ENCODE peak calls at places on chromosomes 11 and 22, in four cellular contexts. One of them, this sample, is unnamed. For H3K9me3, the result is how much of the 10 kb centered on the place peaks cover.

GRCh38 chr11:45736424-45736823 is 68.5 kb upstream of the SLC35C1 start:
- DNase-seq in IMR-90: peak
- DNase-seq in pancreas: peak
- DNase-seq in sigmoid colon: peak
- DNase-seq in this sample: no peak

GRCh38 chr22:20584872-20585639 is 77.6 kb downstream of the MED15 start:
- DNase-seq in IMR-90: no peak
- DNase-seq in pancreas: no peak
- DNase-seq in sigmoid colon: no peak
- DNase-seq in this sample: peak

GRCh38 chr22:19728836-19729235 is 5.5 kb downstream of the GP1BB start:
- DNase-seq in IMR-90: no peak
- DNase-seq in pancreas: no peak
- DNase-seq in sigmoid colon: no peak
- DNase-seq in this sample: no peak

GRCh38 chr11:133228406-133229330 is 303.6 kb downstream of the OPCML start:
- DNase-seq in IMR-90: no peak
- DNase-seq in pancreas: peak
- DNase-seq in sigmoid colon: no peak
- DNase-seq in this sample: no peak

GRCh38 chr11:57241311-57241972 is 4.4 kb upstream of the APLNR start:
- DNase-seq in IMR-90: no peak
- DNase-seq in pancreas: no peak
- DNase-seq in sigmoid colon: no peak
- DNase-seq in this sample: no peak

GRCh38 chr22:35835998-35836691 is 118.5 kb downstream of the APOL5 start:
- DNase-seq in IMR-90: peak
- DNase-seq in pancreas: no peak
- DNase-seq in sigmoid colon: peak
- DNase-seq in this sample: no peak

GRCh38 chr11:112321521-112322172 is 61.0 kb upstream of the PLET1 start:
- DNase-seq in IMR-90: peak
- DNase-seq in pancreas: peak
- DNase-seq in sigmoid colon: no peak
- DNase-seq in this sample: no peak

GRCh38 chr11:121070951-121071350 is 30.1 kb upstream of the TECTA start:
- DNase-seq in IMR-90: peak
- DNase-seq in pancreas: no peak
- DNase-seq in sigmoid colon: no peak
- DNase-seq in this sample: no peak

GRCh38 chr11:70642301-70642700 is 244.0 kb downstream of the CTTN start:
- DNase-seq in IMR-90: no peak
- DNase-seq in pancreas: no peak
- DNase-seq in sigmoid colon: no peak
- DNase-seq in this sample: no peak

GRCh38 chr22:39176067-39176621 is 23.7 kb upstream of the CBX7 start:
- DNase-seq in IMR-90: peak
- DNase-seq in pancreas: peak
- DNase-seq in sigmoid colon: peak
- DNase-seq in this sample: peak

GRCh38 chr22:20721409-20722218 is 52.3 kb upstream of the SERPIND1 start:
- DNase-seq in IMR-90: no peak
- DNase-seq in pancreas: no peak
- DNase-seq in sigmoid colon: no peak
- DNase-seq in this sample: peak

GRCh38 chr22:32309585-32310251 is 47.9 kb upstream of the RFPL3 start:
- DNase-seq in IMR-90: no peak
- DNase-seq in pancreas: no peak
- DNase-seq in sigmoid colon: no peak
- DNase-seq in this sample: no peak

GRCh38 chr11:21566521-21567100 is 626.3 kb upstream of the ANO5 start:
- DNase-seq in IMR-90: no peak
- DNase-seq in pancreas: no peak
- DNase-seq in sigmoid colon: no peak
- DNase-seq in this sample: no peak

GRCh38 chr11:1030086-1030485 is 6.4 kb downstream of the MUC6 start:
- DNase-seq in IMR-90: no peak
- DNase-seq in pancreas: no peak
- DNase-seq in sigmoid colon: no peak
- DNase-seq in this sample: no peak

GRCh38 chr22:42904049-42904448 is 47.0 kb upstream of the ARFGAP3 start:
- DNase-seq in IMR-90: no peak
- DNase-seq in pancreas: no peak
- DNase-seq in sigmoid colon: no peak
- DNase-seq in this sample: no peak

GRCh38 chr11:112856591-112856990 is 104.6 kb upstream of the NCAM1 start:
- DNase-seq in IMR-90: no peak
- DNase-seq in pancreas: no peak
- DNase-seq in sigmoid colon: no peak
- DNase-seq in this sample: no peak

GRCh38 chr22:30636226-30637077 is 871 bp downstream of the SLC35E4 start:
- DNase-seq in IMR-90: no peak
- DNase-seq in pancreas: peak
- DNase-seq in sigmoid colon: no peak
- DNase-seq in this sample: peak

GRCh38 chr11:121538054-121538453 is 85.3 kb upstream of the SORL1-AS1 start:
- DNase-seq in IMR-90: no peak
- DNase-seq in pancreas: no peak
- DNase-seq in sigmoid colon: no peak
- DNase-seq in this sample: no peak

GRCh38 chr11:203056-203944 is 3.9 kb downstream of the BET1L start:
- DNase-seq in IMR-90: no peak
- DNase-seq in pancreas: no peak
- DNase-seq in sigmoid colon: no peak
- DNase-seq in this sample: no peak

GRCh38 chr11:72493426-72494108 is 59.2 kb upstream of the CLPB start:
- DNase-seq in IMR-90: no peak
- DNase-seq in pancreas: no peak
- DNase-seq in sigmoid colon: no peak
- DNase-seq in this sample: no peak

GRCh38 chr11:17423533-17424310 is 35.3 kb upstream of the KCNJ11 start:
- DNase-seq in IMR-90: no peak
- DNase-seq in pancreas: peak
- DNase-seq in sigmoid colon: no peak
- DNase-seq in this sample: peak

GRCh38 chr11:6545917-6546605 is 49.0 kb downstream of the DNHD1 start:
- DNase-seq in IMR-90: no peak
- DNase-seq in pancreas: peak
- DNase-seq in sigmoid colon: no peak
- DNase-seq in this sample: peak

GRCh38 chr11:887589-887988 is 23.0 kb downstream of the CHID1 start:
- DNase-seq in IMR-90: no peak
- DNase-seq in pancreas: no peak
- DNase-seq in sigmoid colon: no peak
- DNase-seq in this sample: no peak

GRCh38 chr11:61907871-61908729 is 9.3 kb downstream of the RAB3IL1 start:
- DNase-seq in IMR-90: no peak
- DNase-seq in pancreas: peak
- DNase-seq in sigmoid colon: no peak
- DNase-seq in this sample: no peak

GRCh38 chr11:44469412-44469811 is 96.1 kb upstream of the CD82 start:
- DNase-seq in IMR-90: no peak
- DNase-seq in pancreas: no peak
- DNase-seq in sigmoid colon: no peak
- DNase-seq in this sample: no peak

GRCh38 chr22:23484651-23485050 is 95.4 kb downstream of the IGLL1 start:
- DNase-seq in IMR-90: no peak
- DNase-seq in pancreas: no peak
- DNase-seq in sigmoid colon: no peak
- DNase-seq in this sample: no peak

GRCh38 chr11:27904358-27905055 is 203.4 kb downstream of the KIF18A start:
- DNase-seq in IMR-90: peak
- DNase-seq in pancreas: no peak
- DNase-seq in sigmoid colon: no peak
- DNase-seq in this sample: no peak

DNA sequence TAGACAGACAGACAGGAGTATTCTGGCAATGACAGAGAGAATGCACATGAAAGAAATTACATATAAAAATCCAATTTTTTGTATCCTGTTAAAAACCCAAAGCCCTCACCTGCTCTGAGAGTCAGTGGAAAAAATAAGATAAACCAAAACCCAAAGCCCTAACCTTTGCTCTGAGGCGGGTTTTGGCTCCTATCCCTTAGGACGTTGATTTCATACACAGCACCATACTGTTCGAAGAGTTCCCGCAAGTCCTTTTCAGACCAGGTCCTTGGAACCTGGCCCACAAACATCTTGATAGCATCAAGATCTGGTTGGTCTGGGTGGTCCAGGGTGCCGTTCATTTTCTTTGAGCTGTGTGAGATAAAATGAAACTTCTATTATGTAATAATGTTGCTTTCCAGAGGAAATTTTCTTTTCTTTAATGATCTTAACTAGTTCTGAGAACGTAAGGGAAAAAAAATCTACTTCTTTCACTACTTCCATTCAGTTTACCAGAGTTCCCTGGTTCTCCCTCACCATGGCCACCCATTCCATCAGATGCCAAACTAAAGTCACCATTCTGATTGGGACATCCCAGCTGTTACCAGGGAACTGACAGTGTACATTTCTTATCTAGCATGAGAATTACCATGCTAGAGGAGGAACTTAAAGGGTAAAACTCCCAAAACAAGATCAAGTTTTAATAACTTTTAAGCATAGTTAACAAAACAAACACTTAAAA is 39.9 kb upstream of the RAPSN start:
- DNase-seq in IMR-90: no peak
- DNase-seq in pancreas: no peak
- DNase-seq in sigmoid colon: no peak
- DNase-seq in this sample: no peak
- H3K4me3 ChIP-seq in IMR-90: no peak
- H3K4me3 ChIP-seq in pancreas: no peak
- H3K4me3 ChIP-seq in sigmoid colon: no peak
- H3K4me3 ChIP-seq in this sample: no peak

DNA sequence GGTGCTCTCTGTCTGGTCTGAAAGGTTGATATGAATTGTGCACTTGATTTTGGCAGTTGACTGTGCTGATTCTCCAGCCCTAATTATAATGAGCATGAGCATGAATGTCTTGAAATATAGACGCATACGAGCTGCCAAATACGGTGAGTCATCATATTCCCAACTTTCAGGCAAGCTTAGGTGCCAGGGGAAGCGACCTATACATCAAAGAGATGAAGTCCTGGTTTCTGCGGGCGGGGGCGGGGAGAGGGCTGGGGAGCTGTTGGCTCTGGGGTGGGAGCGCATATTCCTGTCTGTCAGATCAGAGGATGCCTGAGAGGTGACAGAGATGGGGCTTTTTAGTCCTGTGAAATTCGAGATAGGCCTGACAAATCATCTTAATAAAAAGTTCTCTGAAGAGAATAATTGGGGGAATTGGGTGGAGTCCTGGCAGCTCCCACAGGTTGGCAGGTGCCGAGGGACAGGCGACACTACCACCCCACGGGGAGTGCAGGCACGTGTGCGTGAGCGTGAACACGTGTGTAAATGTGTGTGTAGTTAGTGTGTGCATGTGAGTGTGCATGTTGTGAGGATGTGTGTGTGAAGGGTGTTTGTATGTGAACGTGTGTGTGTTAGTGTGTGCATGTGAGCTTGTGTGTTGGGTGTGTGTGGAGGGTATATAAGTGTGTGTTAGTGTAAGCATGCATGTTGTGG is 865.3 kb downstream of the TBC1D22A start:
- DNase-seq in IMR-90: no peak
- DNase-seq in pancreas: no peak
- DNase-seq in sigmoid colon: no peak
- DNase-seq in this sample: no peak
- H3K9me3 ChIP-seq in IMR-90: half or more
- H3K9me3 ChIP-seq in pancreas: under half
- H3K9me3 ChIP-seq in sigmoid colon: under half
- H3K9me3 ChIP-seq in this sample: under half

GRCh38 chr22:47632646-47633045 is 870.2 kb downstream of the TBC1D22A start:
- DNase-seq in IMR-90: no peak
- DNase-seq in pancreas: no peak
- DNase-seq in sigmoid colon: no peak
- DNase-seq in this sample: no peak
- TF ChIP-seq CTCF in IMR-90: no peak
- TF ChIP-seq CTCF in pancreas: no peak
- TF ChIP-seq CTCF in sigmoid colon: no peak
- TF ChIP-seq CTCF in this sample: no peak

GRCh38 chr11:78840623-78841022 is 266.0 kb upstream of the NARS2 start:
- DNase-seq in IMR-90: peak
- DNase-seq in pancreas: no peak
- DNase-seq in sigmoid colon: peak
- DNase-seq in this sample: no peak
- H3K4me3 ChIP-seq in IMR-90: no peak
- H3K4me3 ChIP-seq in pancreas: no peak
- H3K4me3 ChIP-seq in sigmoid colon: no peak
- H3K4me3 ChIP-seq in this sample: no peak

DNA sequence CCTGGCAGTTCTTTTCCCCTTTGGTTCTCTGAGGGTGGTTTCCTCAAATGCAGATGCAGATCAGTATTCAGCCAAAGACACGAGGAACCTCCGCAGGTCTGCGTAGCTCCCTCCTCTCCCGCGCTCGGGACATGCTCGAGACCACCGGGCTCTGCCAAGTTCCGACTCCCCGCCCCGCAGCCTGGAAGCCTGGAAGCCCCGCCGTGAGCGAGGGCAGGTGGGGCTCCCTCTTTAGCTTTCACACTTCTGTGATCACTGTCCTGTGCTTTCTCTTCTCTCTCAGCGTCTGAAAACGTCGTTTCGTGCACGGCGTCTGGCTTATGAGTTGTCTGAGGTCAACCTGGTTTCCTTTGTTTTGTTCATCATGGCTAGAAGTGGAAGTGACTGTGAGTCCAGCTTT is 26.6 kb downstream of the ZBED4 start:
- DNase-seq in IMR-90: no peak
- DNase-seq in pancreas: no peak
- DNase-seq in sigmoid colon: no peak
- DNase-seq in this sample: peak
- H3K9me3 ChIP-seq in IMR-90: under half
- H3K9me3 ChIP-seq in pancreas: under half
- H3K9me3 ChIP-seq in sigmoid colon: under half
- H3K9me3 ChIP-seq in this sample: under half

This sample was measured in spleen.